ENCODE peak calls at places on chromosomes 6 and 20, in four cellular contexts. S is HepG2, Q is K562, E is GM12878. H is an unnamed sample.

GRCh38 chr6:122361314-122361979 is 38.0 kb upstream of the HSF2 start:
- DNase-seq in S (no peak), Q (peak), E (no peak), H (no peak)

GRCh38 chr20:59382326-59382725 is 81.9 kb downstream of the EDN3 start:
- DNase-seq in Q (no peak), S (no peak), E (no peak), H (no peak)

GRCh38 chr6:33082702-33083101 is 6.9 kb downstream of the HLA-DPB1 start:
- DNase-seq in E (no peak), S (peak), Q (peak), H (peak)

GRCh38 chr6:91812596-91813274 is 1225.9 kb upstream of the MAP3K7 start:
- DNase-seq in Q (no peak), E (no peak), S (no peak), H (no peak)

GRCh38 chr6:11171952-11172351 is 60.4 kb upstream of the ERVFRD-1 start:
- DNase-seq in Q (no peak), E (no peak), S (no peak), H (no peak)

GRCh38 chr6:46549155-46549554 is 57.9 kb upstream of the RCAN2 start:
- DNase-seq in E (no peak), S (no peak), Q (no peak), H (no peak)

GRCh38 chr6:95117236-95117635 is 460.1 kb upstream of the MANEA start:
- DNase-seq in E (no peak), S (no peak), Q (no peak), H (no peak)

GRCh38 chr20:49381558-49382493 is 100.6 kb downstream of the KCNB1 start:
- DNase-seq in E (no peak), Q (no peak), S (no peak), H (peak)

GRCh38 chr6:123745877-123746276 is 57.8 kb upstream of the NKAIN2 start:
- DNase-seq in S (no peak), E (no peak), Q (no peak), H (no peak)

GRCh38 chr6:53934013-53934412 is 139.2 kb downstream of the LRRC1 start:
- DNase-seq in S (no peak), Q (no peak), E (no peak), H (no peak)

GRCh38 chr6:150471276-150471675 is 102.5 kb downstream of the IYD start:
- DNase-seq in Q (no peak), E (no peak), S (no peak), H (no peak)

GRCh38 chr6:7042056-7042653 is 65.6 kb upstream of the RREB1 start:
- DNase-seq in E (no peak), S (peak), Q (peak), H (no peak)

GRCh38 chr6:123841067-123841896 is 37.6 kb downstream of the NKAIN2 start:
- DNase-seq in E (no peak), Q (no peak), S (no peak), H (no peak)

GRCh38 chr6:11685411-11686093 is 93.1 kb downstream of the ADTRP start:
- DNase-seq in S (peak), E (no peak), Q (no peak), H (no peak)

GRCh38 chr6:106145144-106145543 is 59.0 kb downstream of the PRDM1 start:
- DNase-seq in Q (no peak), E (no peak), S (no peak), H (no peak)

GRCh38 chr6:16243055-16243454 is 4.7 kb downstream of the GMPR start:
- DNase-seq in E (no peak), S (no peak), Q (no peak), H (no peak)
- TF ChIP-seq CHD2 in E (no peak), S (no peak), Q (no peak), H (no peak)

DNA sequence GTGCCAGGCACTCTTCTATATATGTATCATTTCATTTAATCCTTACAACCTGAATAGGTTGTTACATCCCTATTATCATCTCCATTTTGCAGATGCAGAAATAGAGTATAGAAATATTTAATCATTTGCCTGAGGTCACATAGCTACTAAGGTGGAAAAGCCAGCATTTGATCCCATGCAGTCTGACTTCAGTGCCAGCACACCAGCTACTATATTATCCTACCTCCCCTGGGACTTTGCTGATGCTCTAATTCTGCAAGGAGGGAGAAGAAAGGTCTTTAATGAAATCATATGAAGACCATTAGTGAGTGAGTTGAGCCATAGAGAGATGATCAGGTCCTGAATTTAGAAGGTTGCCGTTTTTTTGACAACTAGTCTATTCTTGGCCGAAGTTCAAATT is 53.7 kb downstream of the TOP1 start:
- DNase-seq in S (no peak), E (no peak), Q (no peak), H (no peak)
- TF ChIP-seq SIN3A in S (no peak), E (no peak), Q (no peak), H (no peak)

DNA sequence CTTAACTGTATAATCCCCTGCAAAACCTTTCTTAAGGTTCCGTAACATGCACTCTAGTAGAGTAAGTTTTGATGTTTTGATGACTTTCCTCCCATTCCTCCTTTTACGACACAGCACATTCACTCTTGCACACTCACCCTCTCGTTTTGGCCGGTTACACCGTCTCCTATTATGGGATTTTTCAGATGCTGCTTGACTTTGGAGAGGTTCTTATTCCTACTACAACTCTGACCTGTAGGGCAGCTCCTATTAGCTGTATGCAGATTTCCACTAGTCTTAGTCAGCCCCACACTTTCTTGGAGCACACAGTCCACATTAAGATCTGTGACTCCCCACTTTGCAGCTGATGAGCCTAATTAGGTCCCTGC is 223.7 kb upstream of the SYNCRIP start:
- DNase-seq in Q (no peak), E (no peak), S (no peak), H (no peak)
- TF ChIP-seq NFIC in Q (no peak), E (no peak), S (no peak), H (no peak)

GRCh38 chr6:118968416-118968815 is 33.5 kb upstream of the MCM9 start:
- DNase-seq in E (no peak), S (peak), Q (peak), H (no peak)
- TF ChIP-seq CHD2 in E (no peak), S (no peak), Q (no peak), H (no peak)

GRCh38 chr6:39225946-39226437 is 3.3 kb downstream of the KCNK5 start:
- DNase-seq in Q (peak), S (no peak), E (peak), H (no peak)
- TF ChIP-seq SIN3A in Q (no peak), S (no peak), E (no peak), H (no peak)

GRCh38 chr6:44705611-44706010 is 318.1 kb downstream of the CDC5L start:
- DNase-seq in E (no peak), S (no peak), Q (no peak), H (no peak)

GRCh38 chr6:44706011-44706410 is 318.5 kb downstream of the CDC5L start:
- DNase-seq in E (no peak), S (no peak), Q (no peak), H (no peak)

GRCh38 chr6:44701637-44702101 is 314.2 kb downstream of the CDC5L start:
- DNase-seq in E (no peak), Q (no peak), S (no peak), H (no peak)

GRCh38 chr6:44702292-44702691 is 314.8 kb downstream of the CDC5L start:
- DNase-seq in Q (no peak), E (no peak), S (no peak), H (no peak)

GRCh38 chr6:44704240-44705150 is 317.0 kb downstream of the CDC5L start:
- DNase-seq in E (peak), S (no peak), Q (no peak), H (no peak)
- TF ChIP-seq NFIC in E (peak), S (no peak), Q (no peak), H (no peak)

GRCh38 chr20:35644806-35645205 is 19.9 kb downstream of the CPNE1 start:
- DNase-seq in S (no peak), E (no peak), Q (no peak), H (no peak)

GRCh38 chr20:35653430-35653734 is 11.3 kb downstream of the CPNE1 start:
- DNase-seq in S (no peak), E (no peak), Q (no peak), H (no peak)

GRCh38 chr20:35652641-35653429 is 11.9 kb downstream of the CPNE1 start:
- DNase-seq in S (no peak), Q (no peak), E (no peak), H (no peak)

GRCh38 chr20:35650632-35651031 is 14.1 kb downstream of the CPNE1 start:
- DNase-seq in E (no peak), S (no peak), Q (no peak), H (no peak)

GRCh38 chr20:35648836-35649235 is 15.9 kb downstream of the CPNE1 start:
- DNase-seq in S (no peak), Q (no peak), E (no peak), H (no peak)
- TF ChIP-seq CHD2 in S (no peak), Q (no peak), E (no peak), H (no peak)

GRCh38 chr6:156774872-156775405 is 2.2 kb upstream of the ARID1B start:
- DNase-seq in E (no peak), Q (no peak), S (no peak), H (no peak)
- TF ChIP-seq SIN3A in E (no peak), Q (no peak), S (no peak), H (no peak)

GRCh38 chr6:144547409-144547808 is 262.3 kb downstream of the UTRN start:
- DNase-seq in Q (no peak), E (no peak), S (no peak), H (no peak)

GRCh38 chr6:144548525-144548924 is 263.4 kb downstream of the UTRN start:
- DNase-seq in S (no peak), Q (no peak), E (no peak), H (peak)

GRCh38 chr6:144544266-144544830 is 259.2 kb downstream of the UTRN start:
- DNase-seq in Q (no peak), S (no peak), E (no peak), H (no peak)

GRCh38 chr6:144546807-144547206 is 261.7 kb downstream of the UTRN start:
- DNase-seq in S (no peak), E (no peak), Q (no peak), H (no peak)

DNA sequence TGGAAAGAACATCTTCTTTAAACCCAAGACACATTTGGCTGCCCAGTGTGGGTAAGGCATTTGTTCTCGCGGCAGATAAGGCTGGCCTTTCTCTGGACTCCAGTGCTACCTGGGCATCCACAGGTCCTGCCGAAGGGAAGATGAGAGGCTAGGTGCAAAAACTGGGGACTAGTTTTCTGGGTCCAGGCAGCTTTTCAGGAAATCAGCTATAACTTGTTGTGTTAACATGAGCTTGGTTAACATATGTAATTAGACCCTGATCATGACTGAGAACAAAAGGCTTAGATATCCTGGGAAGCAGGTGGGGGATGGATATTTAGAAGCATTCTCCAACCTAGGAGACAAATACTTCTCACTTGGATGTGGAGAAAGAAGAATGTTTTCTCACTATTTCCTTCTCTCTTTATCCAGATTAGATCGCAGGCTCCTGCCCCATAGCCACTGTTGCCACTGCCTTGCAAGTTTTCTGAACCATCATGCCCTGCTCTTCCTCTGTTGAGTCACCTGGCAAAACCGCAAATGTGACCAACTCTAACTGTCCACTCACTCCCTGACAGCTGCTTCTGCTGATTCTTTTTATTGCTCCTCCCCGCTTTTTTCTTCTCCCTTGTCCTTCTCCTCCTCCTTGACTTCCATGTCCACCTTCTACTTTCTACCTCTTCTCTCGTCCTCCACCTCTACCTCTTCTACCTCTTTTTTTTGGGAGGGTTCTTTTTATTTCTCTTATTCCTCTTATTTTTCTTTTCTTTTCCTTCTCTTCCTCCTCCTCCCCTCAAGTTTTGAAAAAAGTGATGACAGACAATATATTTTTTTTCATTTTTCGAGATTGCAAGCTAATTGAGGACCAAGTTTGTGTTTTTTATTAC is 258.1 kb downstream of the UTRN start:
- DNase-seq in Q (peak), S (no peak), E (no peak), H (no peak)
- TF ChIP-seq NFIC in Q (peak), S (no peak), E (no peak), H (no peak)

GRCh38 chr6:136550330-136551071 is at the start of gene MAP7:
- DNase-seq in S (no peak), E (no peak), Q (peak), H (peak)

GRCh38 chr6:136548582-136549330 is 1.5 kb downstream of the MAP7 start:
- DNase-seq in S (no peak), E (no peak), Q (no peak), H (no peak)

GRCh38 chr6:136550045-136550329 is 235 bp downstream of the MAP7 start:
- DNase-seq in S (no peak), E (no peak), Q (no peak), H (peak)

GRCh38 chr6:136551103-136551502 is 881 bp upstream of the MAP7 start:
- DNase-seq in E (no peak), Q (peak), S (no peak), H (peak)

GRCh38 chr6:136549359-136550044 is 720 bp downstream of the MAP7 start:
- DNase-seq in Q (peak), S (no peak), E (no peak), H (peak)
- TF ChIP-seq CHD2 in Q (no peak), S (no peak), E (no peak), H (peak)